ENCODE peak calls at places on chromosomes 1 and 21, in four cellular contexts. W is HTR-8/SVneo, I is AG04450, T is HAP-1. P is an unnamed sample.

GRCh38 chr1:32014937-32015363 is 1.3 kb downstream of the KHDRBS1 start:
- DNase-seq in T (no peak), I (no peak), W (no peak), P (no peak)

GRCh38 chr1:205484985-205485967 is 19.2 kb upstream of the CDK18 start:
- DNase-seq in I (no peak), W (peak), T (peak), P (peak)

GRCh38 chr1:224170748-224171478 is 12.1 kb upstream of the DEGS1 start:
- DNase-seq in I (no peak), T (no peak), W (peak), P (peak)

GRCh38 chr1:202405928-202406327 is 57.4 kb downstream of the PPP1R12B start:
- DNase-seq in W (no peak), I (no peak), T (no peak), P (no peak)

GRCh38 chr1:159880435-159880834 is 18.0 kb upstream of the VSIG8 start:
- DNase-seq in T (no peak), I (no peak), W (no peak), P (no peak)

GRCh38 chr1:39575191-39576015 is 1.2 kb downstream of the PABPC4 start:
- DNase-seq in T (peak), W (peak), I (no peak), P (no peak)

GRCh38 chr21:36245649-36246048 is 74.3 kb upstream of the MORC3 start:
- DNase-seq in W (no peak), T (no peak), I (no peak), P (no peak)

GRCh38 chr21:45299864-45300785 is 12.4 kb upstream of the POFUT2 start:
- DNase-seq in W (no peak), I (no peak), T (no peak), P (no peak)

GRCh38 chr21:30676737-30677136 is 34.1 kb downstream of the KRTAP20-3 start:
- DNase-seq in I (no peak), W (peak), T (no peak), P (no peak)